ENCODE peak calls at places on chromosomes 13 and 19, in nine cellular contexts. P is right cardiac atrium, E is tibial artery, M is AG04450, O is uterus, G is left ventricle myocardium inferior, F is spleen, X is colonic mucosa, S is lung. I is an unnamed sample.

GRCh38 chr19:14686411-14686810 is 3.4 kb upstream of the ZNF333 start:
- DNase-seq in P (no peak), E (no peak), M (no peak), O (no peak), G (no peak), F (no peak), X (no peak), S (no peak), I (no peak)

GRCh38 chr19:5042556-5042955 is 73.6 kb downstream of the KDM4B start:
- DNase-seq in P (no peak), E (no peak), M (no peak), O (no peak), G (no peak), F (peak), X (no peak), S (no peak), I (no peak)

GRCh38 chr13:109989686-109990085 is 203.3 kb upstream of the IRS2 start:
- DNase-seq in P (no peak), E (no peak), M (no peak), O (no peak), G (no peak), F (no peak), X (no peak), S (no peak), I (peak)

GRCh38 chr13:35881360-35881759 is 249.8 kb downstream of the DCLK1 start:
- DNase-seq in P (no peak), E (no peak), M (no peak), O (no peak), G (no peak), F (no peak), X (no peak), S (peak), I (no peak)

GRCh38 chr19:36775768-36776167 is 3.2 kb upstream of the ZNF850 start:
- DNase-seq in P (peak), E (no peak), M (no peak), O (peak), G (peak), F (no peak), X (no peak), S (no peak), I (no peak)

GRCh38 chr19:46976845-46977320 is 42.8 kb upstream of the NPAS1 start:
- DNase-seq in P (peak), E (peak), M (no peak), O (peak), G (peak), F (peak), X (no peak), S (no peak), I (peak)

GRCh38 chr13:73572824-73573223 is 514.0 kb downstream of the KLF5 start:
- DNase-seq in P (no peak), E (no peak), M (no peak), O (no peak), G (no peak), F (no peak), X (no peak), S (no peak), I (no peak)

GRCh38 chr19:38319421-38320258 is at the start of gene KCNK6:
- DNase-seq in P (peak), E (peak), M (no peak), O (peak), G (peak), F (peak), X (peak), S (no peak), I (no peak)

GRCh38 chr13:106281426-106281825 is 254.0 kb downstream of the EFNB2 start:
- DNase-seq in P (no peak), E (no peak), M (no peak), O (no peak), G (no peak), F (no peak), X (no peak), S (no peak), I (no peak)

GRCh38 chr13:66886248-66886647 is 343.9 kb downstream of the PCDH9 start:
- DNase-seq in P (no peak), E (no peak), M (no peak), O (no peak), G (no peak), F (no peak), X (no peak), S (no peak), I (no peak)

GRCh38 chr19:34217952-34218817 is 36.2 kb upstream of the GARRE1 start:
- DNase-seq in P (no peak), E (no peak), M (peak), O (peak), G (no peak), F (no peak), X (peak), S (no peak), I (no peak)

GRCh38 chr19:14943601-14944000 is 2.3 kb downstream of the OR7C2 start:
- DNase-seq in P (no peak), E (no peak), M (no peak), O (no peak), G (no peak), F (no peak), X (no peak), S (no peak), I (no peak)

GRCh38 chr19:11597202-11598102 is at the start of gene ZNF627:
- DNase-seq in P (peak), E (peak), M (peak), O (peak), G (peak), F (peak), X (peak), S (peak), I (peak)

GRCh38 chr13:40247845-40248244 is 418.6 kb downstream of the FOXO1 start:
- DNase-seq in P (no peak), E (no peak), M (no peak), O (no peak), G (no peak), F (no peak), X (no peak), S (no peak), I (no peak)

GRCh38 chr19:8486661-8487136 is 15.7 kb downstream of the PRAM1 start:
- DNase-seq in P (no peak), E (no peak), M (no peak), O (no peak), G (no peak), F (peak), X (no peak), S (no peak), I (no peak)

GRCh38 chr13:74325106-74325505 is 190.9 kb upstream of the KLF12 start:
- DNase-seq in P (peak), E (no peak), M (peak), O (no peak), G (no peak), F (no peak), X (no peak), S (no peak), I (no peak)

GRCh38 chr13:78382946-78383542 is 220.3 kb downstream of the POU4F1 start:
- DNase-seq in P (peak), E (no peak), M (no peak), O (no peak), G (peak), F (no peak), X (no peak), S (no peak), I (no peak)

GRCh38 chr13:30743319-30744055 is 8.1 kb downstream of the ALOX5AP start:
- DNase-seq in P (peak), E (peak), M (peak), O (peak), G (no peak), F (no peak), X (peak), S (peak), I (peak)

GRCh38 chr13:23992722-23993438 is 95.6 kb upstream of the C1QTNF9B start:
- DNase-seq in P (no peak), E (no peak), M (no peak), O (no peak), G (no peak), F (no peak), X (no peak), S (no peak), I (no peak)

GRCh38 chr13:92769064-92769463 is 457.5 kb upstream of the GPC6 start:
- DNase-seq in P (no peak), E (no peak), M (no peak), O (no peak), G (no peak), F (no peak), X (no peak), S (no peak), I (no peak)

GRCh38 chr13:102586615-102587014 is 10.2 kb upstream of the TPP2 start:
- DNase-seq in P (no peak), E (no peak), M (no peak), O (no peak), G (no peak), F (no peak), X (no peak), S (no peak), I (no peak)

GRCh38 chr19:31223805-31224534 is 125.3 kb downstream of the TSHZ3 start:
- DNase-seq in P (no peak), E (no peak), M (peak), O (no peak), G (no peak), F (no peak), X (no peak), S (no peak), I (no peak)

GRCh38 chr13:22111152-22111783 is 440.4 kb downstream of the FGF9 start:
- DNase-seq in P (no peak), E (no peak), M (no peak), O (no peak), G (no peak), F (no peak), X (no peak), S (no peak), I (no peak)

GRCh38 chr13:99378985-99379734 is 72.0 kb upstream of the GPR183 start:
- DNase-seq in P (no peak), E (no peak), M (no peak), O (no peak), G (no peak), F (no peak), X (no peak), S (no peak), I (no peak)

GRCh38 chr19:55658846-55659459 is 4.1 kb downstream of the U2AF2 start:
- DNase-seq in P (no peak), E (no peak), M (no peak), O (no peak), G (no peak), F (no peak), X (no peak), S (no peak), I (no peak)

GRCh38 chr19:32676186-32676894 is 692 bp downstream of the RGS9BP start:
- DNase-seq in P (no peak), E (no peak), M (no peak), O (peak), G (no peak), F (peak), X (no peak), S (no peak), I (no peak)

GRCh38 chr19:52070496-52070895 is 21.9 kb upstream of the ZNF432 start:
- DNase-seq in P (no peak), E (no peak), M (no peak), O (no peak), G (no peak), F (no peak), X (no peak), S (no peak), I (no peak)

GRCh38 chr13:95403349-95404140 is 102.3 kb upstream of the ABCC4 start:
- DNase-seq in P (no peak), E (no peak), M (no peak), O (no peak), G (no peak), F (no peak), X (no peak), S (no peak), I (no peak)

GRCh38 chr19:13484141-13484540 is 22.1 kb downstream of the CACNA1A start:
- DNase-seq in P (no peak), E (no peak), M (no peak), O (no peak), G (no peak), F (no peak), X (no peak), S (no peak), I (no peak)

GRCh38 chr19:13764821-13765394 is 586 bp downstream of the MRI1 start:
- DNase-seq in P (no peak), E (no peak), M (no peak), O (no peak), G (peak), F (peak), X (no peak), S (no peak), I (no peak)

GRCh38 chr13:97125051-97125809 is 96.9 kb upstream of the MBNL2 start:
- DNase-seq in P (no peak), E (peak), M (no peak), O (peak), G (no peak), F (no peak), X (peak), S (peak), I (no peak)

GRCh38 chr13:67574320-67575233 is 344.4 kb upstream of the PCDH9 start:
- DNase-seq in P (no peak), E (no peak), M (peak), O (no peak), G (no peak), F (no peak), X (no peak), S (no peak), I (no peak)

GRCh38 chr13:106100261-106100919 is 435.1 kb downstream of the EFNB2 start:
- DNase-seq in P (peak), E (no peak), M (no peak), O (no peak), G (no peak), F (no peak), X (peak), S (no peak), I (no peak)

DNA sequence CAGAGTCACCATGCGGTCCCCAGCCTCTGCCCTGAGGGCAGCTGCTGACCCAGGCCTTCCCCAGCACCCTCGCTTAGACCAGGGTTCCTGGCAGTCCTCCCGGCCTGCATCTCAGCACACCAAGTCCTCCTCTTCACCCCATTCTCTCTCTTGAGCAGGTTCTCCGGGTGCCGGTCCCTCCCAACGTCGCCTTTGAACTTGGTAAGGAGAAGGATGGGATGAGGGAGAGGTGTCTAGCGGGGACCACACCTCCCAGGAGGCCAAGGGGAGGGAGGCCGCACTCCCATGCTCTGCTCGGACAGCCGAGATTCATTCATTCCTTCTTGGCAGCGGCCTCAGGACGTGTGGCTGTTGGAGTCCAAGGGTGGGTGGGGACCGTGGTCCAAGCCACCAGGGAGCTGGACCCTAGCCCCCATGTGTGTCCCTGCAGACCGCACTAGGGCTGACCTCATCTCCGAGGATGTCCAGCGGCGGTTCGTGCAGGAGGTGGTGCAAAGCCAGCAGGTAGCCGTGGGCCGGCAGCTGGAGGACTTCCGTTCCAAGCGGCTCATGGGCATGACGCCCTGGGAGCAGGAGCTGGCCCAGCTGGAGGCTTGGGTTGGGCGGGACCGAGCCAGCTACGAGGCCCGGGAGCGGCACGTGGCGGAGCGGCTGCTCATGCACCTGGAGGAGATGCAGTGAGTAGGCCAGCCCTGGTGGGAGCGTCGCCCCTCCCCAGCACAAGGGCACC is 9.4 kb downstream of the ARHGEF1 start:
- DNase-seq in P (no peak), E (no peak), M (no peak), O (no peak), G (no peak), F (no peak), X (no peak), S (no peak), I (no peak)
- H3K27ac ChIP-seq in P (no peak), E (no peak), M (no peak), O (no peak), G (no peak), F (peak), X (no peak), S (no peak), I (no peak)

GRCh38 chr19:30085394-30085793 is 143.4 kb downstream of the URI1 start:
- DNase-seq in P (no peak), E (no peak), M (no peak), O (no peak), G (no peak), F (peak), X (no peak), S (no peak), I (no peak)

GRCh38 chr19:30084390-30084819 is 142.4 kb downstream of the URI1 start:
- DNase-seq in P (peak), E (no peak), M (no peak), O (no peak), G (no peak), F (peak), X (no peak), S (no peak), I (no peak)

GRCh38 chr19:30087381-30088138 is 145.5 kb downstream of the URI1 start:
- DNase-seq in P (no peak), E (no peak), M (no peak), O (no peak), G (no peak), F (peak), X (no peak), S (no peak), I (no peak)

GRCh38 chr19:30086916-30087315 is 144.9 kb downstream of the URI1 start:
- DNase-seq in P (no peak), E (no peak), M (no peak), O (no peak), G (no peak), F (peak), X (no peak), S (no peak), I (no peak)

DNA sequence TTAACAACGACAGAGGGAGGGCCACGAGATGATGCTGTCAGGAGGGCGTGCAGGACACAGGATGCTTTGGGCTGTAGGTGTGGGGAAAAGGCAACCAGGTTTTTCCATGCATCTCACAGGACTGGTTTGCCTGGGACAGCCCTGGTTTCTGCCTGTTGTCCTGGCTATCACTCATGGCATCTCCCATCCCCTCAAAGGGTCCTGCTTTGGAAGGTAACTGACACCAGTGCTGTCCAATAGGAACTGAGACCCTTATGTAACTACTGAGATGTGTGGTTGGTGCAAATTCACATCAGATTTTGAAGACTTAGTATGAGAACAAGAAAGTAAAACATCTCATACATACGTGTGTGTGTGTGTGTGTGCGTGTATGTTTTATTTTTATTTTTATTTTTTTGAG is 144.2 kb downstream of the URI1 start:
- DNase-seq in P (no peak), E (no peak), M (no peak), O (no peak), G (no peak), F (peak), X (no peak), S (no peak), I (no peak)
- H3K27ac ChIP-seq in P (no peak), E (no peak), M (no peak), O (no peak), G (no peak), F (no peak), X (no peak), S (no peak), I (no peak)

GRCh38 chr19:49492573-49493411 is 3.4 kb upstream of the RPS11 start:
- DNase-seq in P (no peak), E (no peak), M (no peak), O (no peak), G (no peak), F (no peak), X (no peak), S (no peak), I (no peak)
- H3K27ac ChIP-seq in P (no peak), E (no peak), M (no peak), O (no peak), G (no peak), F (no peak), X (peak), S (no peak), I (no peak)

GRCh38 chr13:20227288-20227687 is 4.8 kb downstream of the GJB6 start:
- DNase-seq in P (no peak), E (no peak), M (no peak), O (no peak), G (no peak), F (no peak), X (no peak), S (no peak), I (no peak)

GRCh38 chr13:20231839-20232555 is at the start of gene GJB6:
- DNase-seq in P (no peak), E (no peak), M (no peak), O (no peak), G (no peak), F (no peak), X (no peak), S (no peak), I (no peak)

GRCh38 chr13:20232556-20233277 is 598 bp upstream of the GJB6 start:
- DNase-seq in P (no peak), E (no peak), M (no peak), O (no peak), G (no peak), F (no peak), X (no peak), S (no peak), I (no peak)

GRCh38 chr13:20227730-20228129 is 4.4 kb downstream of the GJB6 start:
- DNase-seq in P (no peak), E (no peak), M (no peak), O (no peak), G (no peak), F (no peak), X (no peak), S (no peak), I (no peak)

DNA sequence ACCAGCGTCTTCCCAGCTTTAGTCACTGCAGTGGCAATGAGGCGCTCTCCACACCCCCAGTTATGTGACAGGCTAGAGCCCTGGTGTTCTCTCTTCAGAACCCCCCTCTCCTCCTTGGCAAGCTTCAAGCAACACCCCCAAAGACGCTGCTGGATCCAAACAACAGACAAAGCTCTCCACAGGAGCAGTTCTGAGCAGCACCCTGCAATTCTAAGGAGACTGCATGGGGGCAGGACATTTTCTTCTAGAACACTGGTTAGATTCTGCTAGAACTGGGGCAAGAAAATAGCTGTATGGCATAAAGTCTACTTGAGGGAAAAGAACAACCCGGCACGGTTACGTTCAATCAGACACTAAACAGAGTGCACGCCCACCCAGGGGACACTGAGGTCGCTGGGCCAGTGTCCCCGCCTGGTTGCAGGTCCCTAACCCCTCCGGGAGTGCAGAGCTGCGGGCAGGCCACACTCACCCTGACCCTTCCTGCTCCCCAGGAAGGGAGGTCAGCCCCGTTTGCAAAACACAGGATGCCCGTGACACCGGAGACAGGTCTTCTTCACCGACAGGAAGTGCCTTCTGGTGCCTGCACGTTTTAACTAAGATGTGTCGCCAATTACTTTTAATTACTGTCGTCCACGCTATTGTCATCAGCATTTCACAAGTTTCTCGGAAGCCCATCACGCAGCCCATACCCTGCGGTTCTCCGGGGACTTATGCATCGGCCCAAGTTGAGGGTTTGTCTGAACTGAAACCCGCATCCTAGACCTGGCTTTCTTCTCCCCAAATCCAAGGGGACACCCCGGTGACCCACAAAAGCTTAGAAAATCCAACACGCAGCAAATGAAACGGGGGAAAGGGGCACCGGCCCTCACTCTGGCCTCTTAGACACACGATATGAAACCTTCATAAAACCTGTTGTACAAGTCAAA is 943 bp downstream of the GJB6 start:
- DNase-seq in P (no peak), E (no peak), M (no peak), O (no peak), G (no peak), F (no peak), X (no peak), S (no peak), I (no peak)
- H3K27ac ChIP-seq in P (no peak), E (no peak), M (no peak), O (no peak), G (no peak), F (no peak), X (no peak), S (no peak), I (no peak)

GRCh38 chr13:46031581-46032263 is 20.8 kb downstream of the ZC3H13 start:
- DNase-seq in P (no peak), E (no peak), M (no peak), O (no peak), G (no peak), F (no peak), X (no peak), S (no peak), I (no peak)
- H3K27ac ChIP-seq in P (no peak), E (no peak), M (no peak), O (no peak), G (no peak), F (no peak), X (no peak), S (no peak), I (no peak)

I was measured in right atrium auricular region.